ENCODE peak calls at places on chromosomes 4 and X, in four cellular contexts. One of them, this sample, is unnamed.

GRCh38 chr4:165378763-165379631 is at the start of gene CPE:
- DNase-seq in choroid plexus epithelial cell: peak; percentile 80
- DNase-seq in brain microvascular endothelial cell: peak; percentile 71
- DNase-seq in cardiac fibroblast: peak; percentile 79
- DNase-seq in this sample: peak; percentile 52

GRCh38 chr4:101981756-101982155 is 191.2 kb downstream of the BANK1 start:
- DNase-seq in cardiac fibroblast: no peak
- DNase-seq in brain microvascular endothelial cell: no peak
- DNase-seq in choroid plexus epithelial cell: no peak
- DNase-seq in this sample: no peak

GRCh38 chr4:35151816-35152572 is 1092.3 kb downstream of the ARAP2 start:
- DNase-seq in cardiac fibroblast: no peak
- DNase-seq in choroid plexus epithelial cell: no peak
- DNase-seq in brain microvascular endothelial cell: no peak
- DNase-seq in this sample: no peak

GRCh38 chrX:2450681-2451080 is 50.1 kb downstream of the DHRSX start:
- DNase-seq in choroid plexus epithelial cell: no peak
- DNase-seq in cardiac fibroblast: no peak
- DNase-seq in brain microvascular endothelial cell: no peak
- DNase-seq in this sample: no peak

GRCh38 chrX:46637937-46638336 is 64.4 kb downstream of the CHST7 start:
- DNase-seq in cardiac fibroblast: no peak
- DNase-seq in choroid plexus epithelial cell: no peak
- DNase-seq in brain microvascular endothelial cell: no peak
- DNase-seq in this sample: peak; percentile 32

GRCh38 chr4:57136281-57136680 is 26.1 kb upstream of the IGFBP7 start:
- DNase-seq in cardiac fibroblast: no peak
- DNase-seq in brain microvascular endothelial cell: peak; percentile 72
- DNase-seq in choroid plexus epithelial cell: peak; percentile 59
- DNase-seq in this sample: peak; percentile 66

GRCh38 chr4:32847466-32847865 is 2127.3 kb downstream of the PCDH7 start:
- DNase-seq in choroid plexus epithelial cell: peak; percentile 20
- DNase-seq in cardiac fibroblast: peak; percentile 5
- DNase-seq in brain microvascular endothelial cell: no peak
- DNase-seq in this sample: no peak

GRCh38 chr4:154465085-154465484 is 26.5 kb downstream of the DCHS2 start:
- DNase-seq in brain microvascular endothelial cell: no peak
- DNase-seq in cardiac fibroblast: no peak
- DNase-seq in choroid plexus epithelial cell: no peak
- DNase-seq in this sample: peak; percentile 41

GRCh38 chrX:103101280-103102042 is 8.5 kb upstream of the NXF3 start:
- DNase-seq in brain microvascular endothelial cell: peak; percentile 5
- DNase-seq in choroid plexus epithelial cell: peak; percentile 2
- DNase-seq in cardiac fibroblast: peak; percentile 35
- DNase-seq in this sample: no peak

GRCh38 chrX:70664726-70665125 is 220.1 kb downstream of the DLG3 start:
- DNase-seq in choroid plexus epithelial cell: peak; percentile 53
- DNase-seq in brain microvascular endothelial cell: peak; percentile 1
- DNase-seq in cardiac fibroblast: peak; percentile 36
- DNase-seq in this sample: peak; percentile 41

GRCh38 chr4:7547368-7548040 is 112.8 kb upstream of the PSAPL1 start:
- DNase-seq in cardiac fibroblast: no peak
- DNase-seq in brain microvascular endothelial cell: no peak
- DNase-seq in choroid plexus epithelial cell: peak; percentile 2
- DNase-seq in this sample: no peak

GRCh38 chr4:8215001-8215427 is 15.9 kb downstream of the SH3TC1 start:
- DNase-seq in cardiac fibroblast: peak; percentile 87
- DNase-seq in choroid plexus epithelial cell: peak; percentile 69
- DNase-seq in brain microvascular endothelial cell: no peak
- DNase-seq in this sample: peak; percentile 59

GRCh38 chr4:186553717-186554116 is 1.6 kb downstream of the MTNR1A start:
- DNase-seq in choroid plexus epithelial cell: no peak
- DNase-seq in cardiac fibroblast: no peak
- DNase-seq in brain microvascular endothelial cell: no peak
- DNase-seq in this sample: no peak

GRCh38 chrX:16722481-16722880 is 3.1 kb downstream of the SYAP1 start:
- DNase-seq in choroid plexus epithelial cell: no peak
- DNase-seq in brain microvascular endothelial cell: no peak
- DNase-seq in cardiac fibroblast: no peak
- DNase-seq in this sample: no peak

GRCh38 chr4:156941940-156942548 is 29.6 kb downstream of the PDGFC start:
- DNase-seq in cardiac fibroblast: peak; percentile 81
- DNase-seq in choroid plexus epithelial cell: peak; percentile 98
- DNase-seq in brain microvascular endothelial cell: peak; percentile 97
- DNase-seq in this sample: peak; percentile 87

GRCh38 chr4:123259676-123260428 is 136.7 kb upstream of the SPRY1 start:
- DNase-seq in cardiac fibroblast: no peak
- DNase-seq in brain microvascular endothelial cell: no peak
- DNase-seq in choroid plexus epithelial cell: no peak
- DNase-seq in this sample: no peak

GRCh38 chr4:10164877-10165283 is 48.3 kb upstream of the WDR1 start:
- DNase-seq in brain microvascular endothelial cell: peak; percentile 24
- DNase-seq in cardiac fibroblast: peak; percentile 77
- DNase-seq in choroid plexus epithelial cell: peak; percentile 70
- DNase-seq in this sample: peak; percentile 66

GRCh38 chr4:86043755-86044592 is 315.9 kb downstream of the MAPK10 start:
- DNase-seq in choroid plexus epithelial cell: peak; percentile 78
- DNase-seq in brain microvascular endothelial cell: peak; percentile 64
- DNase-seq in cardiac fibroblast: peak; percentile 80
- DNase-seq in this sample: peak; percentile 30

GRCh38 chr4:88027611-88028608 is 20.5 kb downstream of the PKD2 start:
- DNase-seq in choroid plexus epithelial cell: peak; percentile 92
- DNase-seq in brain microvascular endothelial cell: peak; percentile 76
- DNase-seq in cardiac fibroblast: peak; percentile 75
- DNase-seq in this sample: peak; percentile 84

GRCh38 chrX:136725446-136726104 is 55.2 kb downstream of the ARHGEF6 start:
- DNase-seq in choroid plexus epithelial cell: peak; percentile 73
- DNase-seq in cardiac fibroblast: peak; percentile 71
- DNase-seq in brain microvascular endothelial cell: peak; percentile 54
- DNase-seq in this sample: peak; percentile 64

GRCh38 chr4:57078685-57079521 is 31.3 kb downstream of the IGFBP7 start:
- DNase-seq in brain microvascular endothelial cell: peak; percentile 77
- DNase-seq in choroid plexus epithelial cell: peak; percentile 97
- DNase-seq in cardiac fibroblast: no peak
- DNase-seq in this sample: no peak

GRCh38 chrX:100410083-100410590 is at the start of gene PCDH19:
- DNase-seq in choroid plexus epithelial cell: peak; percentile 61
- DNase-seq in cardiac fibroblast: peak; percentile 61
- DNase-seq in brain microvascular endothelial cell: peak; percentile 12
- DNase-seq in this sample: peak; percentile 64

GRCh38 chr4:101862595-101862994 is 72.1 kb downstream of the BANK1 start:
- DNase-seq in brain microvascular endothelial cell: no peak
- DNase-seq in choroid plexus epithelial cell: no peak
- DNase-seq in cardiac fibroblast: no peak
- DNase-seq in this sample: no peak

GRCh38 chrX:46611658-46612362 is 38.2 kb downstream of the CHST7 start:
- DNase-seq in choroid plexus epithelial cell: no peak
- DNase-seq in cardiac fibroblast: no peak
- DNase-seq in brain microvascular endothelial cell: no peak
- DNase-seq in this sample: no peak

GRCh38 chrX:137926090-137926489 is 360.2 kb downstream of the ZIC3 start:
- DNase-seq in choroid plexus epithelial cell: peak; percentile 19
- DNase-seq in brain microvascular endothelial cell: no peak
- DNase-seq in cardiac fibroblast: no peak
- DNase-seq in this sample: no peak

GRCh38 chrX:104310084-104310483 is 55.4 kb upstream of the ESX1 start:
- DNase-seq in brain microvascular endothelial cell: peak; percentile 28
- DNase-seq in cardiac fibroblast: peak; percentile 53
- DNase-seq in choroid plexus epithelial cell: peak; percentile 66
- DNase-seq in this sample: peak; percentile 61

GRCh38 chr4:2136736-2137135 is 77.6 kb downstream of the NAT8L start:
- DNase-seq in cardiac fibroblast: no peak
- DNase-seq in choroid plexus epithelial cell: no peak
- DNase-seq in brain microvascular endothelial cell: no peak
- DNase-seq in this sample: no peak

GRCh38 chrX:141469469-141469868 is 115.1 kb downstream of the SPANXA1 start:
- DNase-seq in cardiac fibroblast: peak; percentile 3
- DNase-seq in brain microvascular endothelial cell: no peak
- DNase-seq in choroid plexus epithelial cell: no peak
- DNase-seq in this sample: no peak

GRCh38 chrX:103635436-103635835 is 6.7 kb downstream of the TCEAL1 start:
- DNase-seq in cardiac fibroblast: no peak
- DNase-seq in choroid plexus epithelial cell: no peak
- DNase-seq in brain microvascular endothelial cell: no peak
- DNase-seq in this sample: peak; percentile 42

GRCh38 chrX:154607370-154607769 is 11.7 kb downstream of the CTAG1B start:
- DNase-seq in choroid plexus epithelial cell: no peak
- DNase-seq in cardiac fibroblast: no peak
- DNase-seq in brain microvascular endothelial cell: no peak
- DNase-seq in this sample: no peak

GRCh38 chr4:18366762-18367358 is 345.3 kb upstream of the LCORL start:
- DNase-seq in brain microvascular endothelial cell: peak; percentile 2
- DNase-seq in choroid plexus epithelial cell: peak; percentile 61
- DNase-seq in cardiac fibroblast: peak; percentile 66
- DNase-seq in this sample: peak; percentile 25

GRCh38 chrX:120358687-120359086 is 3.2 kb upstream of the ATP1B4 start:
- DNase-seq in cardiac fibroblast: peak; percentile 1
- DNase-seq in brain microvascular endothelial cell: peak; percentile 52
- DNase-seq in choroid plexus epithelial cell: no peak
- DNase-seq in this sample: no peak

DNA sequence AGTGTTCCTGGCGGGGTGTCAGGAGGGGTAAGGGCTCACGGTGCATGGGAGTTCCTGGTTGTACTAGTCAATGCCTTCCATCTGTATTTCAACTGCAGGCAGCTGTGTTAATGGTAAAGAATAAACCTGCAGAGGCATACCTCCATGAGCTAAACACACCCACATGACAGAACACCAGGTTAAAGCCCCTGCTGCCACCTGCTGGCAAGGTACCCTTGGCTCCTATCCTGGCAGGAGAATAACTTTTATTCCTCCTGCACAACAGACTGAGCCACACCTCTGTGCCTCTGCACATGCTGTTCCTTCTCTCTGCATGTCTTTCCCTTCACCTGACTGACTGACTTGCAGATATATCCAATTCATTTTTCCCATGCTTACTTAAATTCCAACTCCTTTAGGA is 11.1 kb downstream of the ITIH6 start:
- DNase-seq in cardiac fibroblast: no peak
- DNase-seq in brain microvascular endothelial cell: no peak
- DNase-seq in choroid plexus epithelial cell: no peak
- DNase-seq in this sample: no peak
- TF ChIP-seq CTCF in cardiac fibroblast: no peak
- TF ChIP-seq CTCF in brain microvascular endothelial cell: peak; percentile 14
- TF ChIP-seq CTCF in choroid plexus epithelial cell: peak; percentile 27
- TF ChIP-seq CTCF in this sample: no peak

GRCh38 chr4:22427676-22428075 is 88.2 kb downstream of the ADGRA3 start:
- DNase-seq in choroid plexus epithelial cell: no peak
- DNase-seq in brain microvascular endothelial cell: no peak
- DNase-seq in cardiac fibroblast: no peak
- DNase-seq in this sample: no peak

GRCh38 chr4:22430626-22431025 is 85.2 kb downstream of the ADGRA3 start:
- DNase-seq in cardiac fibroblast: no peak
- DNase-seq in choroid plexus epithelial cell: no peak
- DNase-seq in brain microvascular endothelial cell: no peak
- DNase-seq in this sample: no peak

DNA sequence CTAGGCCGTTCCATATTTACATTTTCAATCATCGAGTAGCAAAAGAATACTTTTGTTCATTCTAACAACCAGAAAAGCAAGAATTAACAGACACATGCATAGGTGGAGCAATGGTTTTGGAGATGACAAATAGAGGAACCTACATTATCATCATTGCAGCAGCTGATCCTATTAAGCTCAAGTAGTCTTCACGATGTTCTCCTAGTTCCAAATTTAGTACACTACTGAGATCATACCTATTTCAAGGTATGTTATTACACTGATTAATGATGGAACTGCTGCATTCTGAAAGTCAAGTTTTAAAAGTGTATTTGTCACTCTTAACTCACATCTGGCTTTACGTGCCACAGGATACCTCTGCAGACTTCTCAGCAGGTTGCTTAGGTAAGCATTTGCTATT is 87.4 kb downstream of the ADGRA3 start:
- DNase-seq in choroid plexus epithelial cell: no peak
- DNase-seq in brain microvascular endothelial cell: no peak
- DNase-seq in cardiac fibroblast: no peak
- DNase-seq in this sample: no peak
- H3K4me3 ChIP-seq in choroid plexus epithelial cell: no peak overlapping the region
- H3K4me3 ChIP-seq in brain microvascular endothelial cell: no peak overlapping the region
- H3K4me3 ChIP-seq in cardiac fibroblast: no peak overlapping the region
- H3K4me3 ChIP-seq in this sample: no peak overlapping the region

GRCh38 chr4:169744601-169745000 is 13.1 kb downstream of the HPF1 start:
- DNase-seq in cardiac fibroblast: no peak
- DNase-seq in choroid plexus epithelial cell: no peak
- DNase-seq in brain microvascular endothelial cell: no peak
- DNase-seq in this sample: no peak

GRCh38 chr4:169745291-169745690 is 12.5 kb downstream of the HPF1 start:
- DNase-seq in cardiac fibroblast: peak; percentile 74
- DNase-seq in choroid plexus epithelial cell: peak; percentile 78
- DNase-seq in brain microvascular endothelial cell: no peak
- DNase-seq in this sample: peak; percentile 47

DNA sequence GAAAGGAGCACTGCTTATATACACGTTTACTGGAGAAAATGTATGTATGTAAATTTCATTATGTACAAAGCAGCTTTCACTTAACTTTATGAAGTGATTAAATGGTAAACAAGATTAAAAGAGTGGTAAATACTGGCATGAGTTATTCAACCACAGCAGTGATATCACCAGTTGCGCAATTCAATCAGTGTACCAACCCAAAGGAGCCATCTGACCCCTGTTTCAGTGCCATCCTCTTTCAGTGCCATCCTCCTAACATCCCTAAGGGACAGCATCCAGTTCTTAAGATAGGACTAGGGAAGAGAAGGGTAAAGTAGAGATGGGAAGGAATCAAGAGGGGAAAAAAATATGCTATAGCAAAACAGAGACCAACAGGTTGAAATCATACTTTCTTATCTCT is 16.2 kb downstream of the HPF1 start:
- DNase-seq in choroid plexus epithelial cell: no peak
- DNase-seq in cardiac fibroblast: no peak
- DNase-seq in brain microvascular endothelial cell: no peak
- DNase-seq in this sample: peak; percentile 62
- TF ChIP-seq CTCF in choroid plexus epithelial cell: no peak
- TF ChIP-seq CTCF in cardiac fibroblast: no peak
- TF ChIP-seq CTCF in brain microvascular endothelial cell: no peak
- TF ChIP-seq CTCF in this sample: no peak

DNA sequence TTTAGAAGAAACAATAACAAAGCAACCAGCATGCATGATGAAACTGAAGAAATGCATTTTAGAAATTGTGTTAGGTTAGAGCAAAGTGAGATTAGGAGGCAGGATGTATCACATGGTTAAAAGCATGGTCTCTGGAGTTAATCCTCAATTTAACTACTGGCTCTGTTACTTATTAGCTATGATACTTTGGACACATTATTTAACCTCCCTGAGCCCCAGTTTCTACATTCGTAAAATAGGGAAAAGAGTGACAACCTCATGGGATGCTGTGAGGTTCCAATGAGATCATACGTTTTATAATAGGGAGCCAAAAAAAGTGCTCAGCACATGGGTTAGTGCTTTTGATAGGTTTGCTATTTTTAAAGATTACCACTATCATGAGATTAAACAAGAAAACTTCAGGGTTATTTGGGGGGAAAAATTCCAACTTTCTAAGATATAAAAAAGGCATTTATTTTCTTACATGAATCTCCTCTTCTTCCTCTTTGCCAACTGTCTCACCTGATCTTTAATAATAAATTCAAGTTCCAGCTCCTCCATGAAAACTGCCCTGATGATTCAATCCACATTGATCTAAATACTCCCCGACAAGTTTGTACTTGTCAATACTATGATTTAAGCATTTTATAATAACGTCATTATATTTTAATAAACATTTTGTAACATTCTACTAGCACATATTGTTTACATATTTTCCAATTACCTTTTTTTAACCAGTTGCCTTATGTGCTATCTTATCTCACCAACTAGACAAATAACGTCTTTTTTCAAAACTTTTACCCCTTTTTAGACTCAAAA is 4.6 kb downstream of the SEC31A start:
- DNase-seq in choroid plexus epithelial cell: no peak
- DNase-seq in brain microvascular endothelial cell: no peak
- DNase-seq in cardiac fibroblast: no peak
- DNase-seq in this sample: no peak
- H3K4me3 ChIP-seq in choroid plexus epithelial cell: peak overlapping the region; percentile 44
- H3K4me3 ChIP-seq in brain microvascular endothelial cell: no peak overlapping the region
- H3K4me3 ChIP-seq in cardiac fibroblast: no peak overlapping the region
- H3K4me3 ChIP-seq in this sample: peak overlapping the region; percentile 18